ENCODE peak calls at places on chromosomes 1 and 21, in seven cellular contexts. G is upper lobe of right lung; N is activated naive CD8-positive, alpha-beta T cell treated with anti-CD3 and anti-CD28 coated beads, Interleukin-2, amount 10 ng/mL, durations not matched to agents 7 days and 5 days; V is Karpas-422; O is HFFc6; D is activated CD8-positive, alpha-beta memory T cell treated with anti-CD3 and anti-CD28 coated beads for 4 hours; H is stimulated activated CD8-positive, alpha-beta memory T cell treated with anti-CD3 and anti-CD28 coated beads, Interleukin-4, amount 100 ng/mL, for 1 hour. I is an unnamed sample.

GRCh38 chr1:47409311-47410085 is 6.6 kb upstream of the FOXE3 start:
- DNase-seq in G (no peak), N (no peak), V (no peak), O (peak; percentile 80), D (no peak), H (no peak), I (peak; percentile 27)

GRCh38 chr1:219432191-219432606 is 180.7 kb downstream of the ZC3H11B start:
- DNase-seq in G (no peak), N (no peak), V (no peak), O (no peak), D (no peak), H (no peak), I (no peak)

GRCh38 chr1:158520955-158521665 is 33.1 kb downstream of the OR6Y1 start:
- DNase-seq in G (no peak), N (no peak), V (no peak), O (no peak), D (no peak), H (no peak), I (no peak)

GRCh38 chr1:156706647-156707008 is 1.2 kb upstream of the CRABP2 start:
- DNase-seq in G (no peak), N (no peak), V (peak; percentile 60), O (no peak), D (no peak), H (no peak), I (no peak)

GRCh38 chr1:58968360-58968952 is 184.6 kb upstream of the JUN start:
- DNase-seq in G (no peak), N (peak; percentile 55), V (no peak), O (no peak), D (no peak), H (no peak), I (peak; percentile 30)

GRCh38 chr1:74767490-74767889 is 34.5 kb downstream of the TYW3 start:
- DNase-seq in G (no peak), N (no peak), V (peak; percentile 75), O (peak; percentile 19), D (no peak), H (no peak), I (no peak)

GRCh38 chr1:51768971-51769601 is 109.4 kb downstream of the NRDC start:
- DNase-seq in G (no peak), N (no peak), V (peak; percentile 81), O (peak; percentile 61), D (no peak), H (no peak), I (peak; percentile 44)

GRCh38 chr21:17733209-17733608 is 85.9 kb downstream of the C21orf91 start:
- DNase-seq in G (no peak), N (no peak), V (no peak), O (no peak), D (no peak), H (no peak), I (no peak)

GRCh38 chr1:90579212-90579802 is 137.8 kb downstream of the BARHL2 start:
- DNase-seq in G (no peak), N (no peak), V (peak; percentile 84), O (peak; percentile 32), D (no peak), H (no peak), I (no peak)

GRCh38 chr1:246690100-246690499 is 34.1 kb upstream of the SCCPDH start:
- DNase-seq in G (no peak), N (no peak), V (peak; percentile 43), O (no peak), D (no peak), H (no peak), I (no peak)

GRCh38 chr1:91803133-91803532 is 82.8 kb downstream of the TGFBR3 start:
- DNase-seq in G (no peak), N (no peak), V (no peak), O (no peak), D (no peak), H (no peak), I (no peak)

GRCh38 chr1:186806477-186806876 is 22.3 kb upstream of the PLA2G4A start:
- DNase-seq in G (no peak), N (no peak), V (peak; percentile 56), O (peak; percentile 19), D (no peak), H (no peak), I (no peak)

GRCh38 chr1:7643445-7643844 is 127.7 kb upstream of the VAMP3 start:
- DNase-seq in G (no peak), N (no peak), V (no peak), O (no peak), D (no peak), H (no peak), I (no peak)

GRCh38 chr1:48859429-48859828 is 82.7 kb upstream of the BEND5 start:
- DNase-seq in G (no peak), N (no peak), V (no peak), O (no peak), D (no peak), H (no peak), I (no peak)

GRCh38 chr1:22537441-22538139 is 25.7 kb upstream of the EPHA8 start:
- DNase-seq in G (no peak), N (no peak), V (no peak), O (no peak), D (no peak), H (no peak), I (no peak)

GRCh38 chr1:44303532-44303931 is 51.5 kb downstream of the ERI3 start:
- DNase-seq in G (no peak), N (no peak), V (no peak), O (no peak), D (no peak), H (no peak), I (no peak)

GRCh38 chr1:45205000-45205909 is 1.1 kb downstream of the ZSWIM5 start:
- DNase-seq in G (peak; percentile 76), N (peak; percentile 49), V (no peak), O (no peak), D (no peak), H (no peak), I (peak; percentile 29)

GRCh38 chr1:202034683-202035462 is 24.5 kb downstream of the ELF3 start:
- DNase-seq in G (peak; percentile 94), N (no peak), V (no peak), O (peak; percentile 80), D (no peak), H (no peak), I (no peak)

GRCh38 chr1:29319300-29320110 is 83.2 kb downstream of the PTPRU start:
- DNase-seq in G (peak; percentile 53), N (peak; percentile 4), V (no peak), O (no peak), D (no peak), H (no peak), I (no peak)

GRCh38 chr1:224481601-224482000 is 47.0 kb upstream of the WDR26 start:
- DNase-seq in G (no peak), N (no peak), V (no peak), O (no peak), D (no peak), H (no peak), I (no peak)